ENCODE peak calls at places on chromosome 6, in eight cellular contexts. One of them, this sample, is unnamed.

GRCh38 chr6:6131492-6132109 is 124.9 kb upstream of the NRN1 start:
- DNase-seq in kidney glomerular epithelial cell: no peak
- DNase-seq in stimulated activated CD4-positive, alpha-beta T cell treated with anti-CD3 and anti-CD28 coated beads, Interleukin-2, amount 100 ng/mL, for 48 hours: no peak
- DNase-seq in adrenal gland: no peak
- DNase-seq in stimulated activated CD8-positive, alpha-beta memory T cell treated with anti-CD3 and anti-CD28 coated beads, Interleukin-15, amount 100 ng/mL, for 24 hours: no peak
- DNase-seq in bronchial epithelial cell: peak; percentile 2
- DNase-seq in activated naive CD8-positive, alpha-beta T cell treated with anti-CD3 and anti-CD28 coated beads, Interleukin-2, amount 10 ng/mL, durations not matched to agents 7 days and 5 days: no peak
- DNase-seq in fibroblast of the aortic adventitia: no peak
- DNase-seq in this sample: peak; percentile 52

GRCh38 chr6:39193201-39193791 is 36.0 kb downstream of the KCNK5 start:
- DNase-seq in adrenal gland: no peak
- DNase-seq in bronchial epithelial cell: no peak
- DNase-seq in activated naive CD8-positive, alpha-beta T cell treated with anti-CD3 and anti-CD28 coated beads, Interleukin-2, amount 10 ng/mL, durations not matched to agents 7 days and 5 days: no peak
- DNase-seq in stimulated activated CD4-positive, alpha-beta T cell treated with anti-CD3 and anti-CD28 coated beads, Interleukin-2, amount 100 ng/mL, for 48 hours: no peak
- DNase-seq in kidney glomerular epithelial cell: no peak
- DNase-seq in fibroblast of the aortic adventitia: no peak
- DNase-seq in stimulated activated CD8-positive, alpha-beta memory T cell treated with anti-CD3 and anti-CD28 coated beads, Interleukin-15, amount 100 ng/mL, for 24 hours: no peak
- DNase-seq in this sample: no peak

GRCh38 chr6:155103816-155104366 is 108.8 kb downstream of the TIAM2 start:
- DNase-seq in kidney glomerular epithelial cell: peak; percentile 9
- DNase-seq in fibroblast of the aortic adventitia: peak; percentile 46
- DNase-seq in stimulated activated CD4-positive, alpha-beta T cell treated with anti-CD3 and anti-CD28 coated beads, Interleukin-2, amount 100 ng/mL, for 48 hours: no peak
- DNase-seq in activated naive CD8-positive, alpha-beta T cell treated with anti-CD3 and anti-CD28 coated beads, Interleukin-2, amount 10 ng/mL, durations not matched to agents 7 days and 5 days: no peak
- DNase-seq in adrenal gland: no peak
- DNase-seq in bronchial epithelial cell: no peak
- DNase-seq in stimulated activated CD8-positive, alpha-beta memory T cell treated with anti-CD3 and anti-CD28 coated beads, Interleukin-15, amount 100 ng/mL, for 24 hours: no peak
- DNase-seq in this sample: no peak

GRCh38 chr6:105775095-105775494 is 311.0 kb upstream of the PRDM1 start:
- DNase-seq in stimulated activated CD8-positive, alpha-beta memory T cell treated with anti-CD3 and anti-CD28 coated beads, Interleukin-15, amount 100 ng/mL, for 24 hours: no peak
- DNase-seq in activated naive CD8-positive, alpha-beta T cell treated with anti-CD3 and anti-CD28 coated beads, Interleukin-2, amount 10 ng/mL, durations not matched to agents 7 days and 5 days: no peak
- DNase-seq in adrenal gland: no peak
- DNase-seq in bronchial epithelial cell: no peak
- DNase-seq in fibroblast of the aortic adventitia: no peak
- DNase-seq in stimulated activated CD4-positive, alpha-beta T cell treated with anti-CD3 and anti-CD28 coated beads, Interleukin-2, amount 100 ng/mL, for 48 hours: no peak
- DNase-seq in kidney glomerular epithelial cell: no peak
- DNase-seq in this sample: no peak

GRCh38 chr6:11263185-11263817 is 30.8 kb upstream of the NEDD9 start:
- DNase-seq in fibroblast of the aortic adventitia: peak; percentile 82
- DNase-seq in bronchial epithelial cell: peak; percentile 65
- DNase-seq in adrenal gland: peak; percentile 72
- DNase-seq in stimulated activated CD4-positive, alpha-beta T cell treated with anti-CD3 and anti-CD28 coated beads, Interleukin-2, amount 100 ng/mL, for 48 hours: no peak
- DNase-seq in stimulated activated CD8-positive, alpha-beta memory T cell treated with anti-CD3 and anti-CD28 coated beads, Interleukin-15, amount 100 ng/mL, for 24 hours: no peak
- DNase-seq in kidney glomerular epithelial cell: peak; percentile 73
- DNase-seq in activated naive CD8-positive, alpha-beta T cell treated with anti-CD3 and anti-CD28 coated beads, Interleukin-2, amount 10 ng/mL, durations not matched to agents 7 days and 5 days: no peak
- DNase-seq in this sample: peak; percentile 58

GRCh38 chr6:111800468-111800760 is 72.8 kb downstream of the FYN start:
- DNase-seq in kidney glomerular epithelial cell: no peak
- DNase-seq in stimulated activated CD8-positive, alpha-beta memory T cell treated with anti-CD3 and anti-CD28 coated beads, Interleukin-15, amount 100 ng/mL, for 24 hours: no peak
- DNase-seq in stimulated activated CD4-positive, alpha-beta T cell treated with anti-CD3 and anti-CD28 coated beads, Interleukin-2, amount 100 ng/mL, for 48 hours: no peak
- DNase-seq in bronchial epithelial cell: no peak
- DNase-seq in adrenal gland: no peak
- DNase-seq in activated naive CD8-positive, alpha-beta T cell treated with anti-CD3 and anti-CD28 coated beads, Interleukin-2, amount 10 ng/mL, durations not matched to agents 7 days and 5 days: no peak
- DNase-seq in fibroblast of the aortic adventitia: no peak
- DNase-seq in this sample: no peak

GRCh38 chr6:89610149-89610642 is 28.4 kb downstream of the LYRM2 start:
- DNase-seq in activated naive CD8-positive, alpha-beta T cell treated with anti-CD3 and anti-CD28 coated beads, Interleukin-2, amount 10 ng/mL, durations not matched to agents 7 days and 5 days: peak; percentile 78
- DNase-seq in fibroblast of the aortic adventitia: peak; percentile 44
- DNase-seq in stimulated activated CD4-positive, alpha-beta T cell treated with anti-CD3 and anti-CD28 coated beads, Interleukin-2, amount 100 ng/mL, for 48 hours: peak; percentile 74
- DNase-seq in adrenal gland: peak; percentile 77
- DNase-seq in kidney glomerular epithelial cell: no peak
- DNase-seq in bronchial epithelial cell: peak; percentile 41
- DNase-seq in stimulated activated CD8-positive, alpha-beta memory T cell treated with anti-CD3 and anti-CD28 coated beads, Interleukin-15, amount 100 ng/mL, for 24 hours: peak; percentile 63
- DNase-seq in this sample: peak; percentile 63

GRCh38 chr6:27275025-27275956 is 27.8 kb downstream of the PRSS16 start:
- DNase-seq in stimulated activated CD4-positive, alpha-beta T cell treated with anti-CD3 and anti-CD28 coated beads, Interleukin-2, amount 100 ng/mL, for 48 hours: no peak
- DNase-seq in bronchial epithelial cell: no peak
- DNase-seq in activated naive CD8-positive, alpha-beta T cell treated with anti-CD3 and anti-CD28 coated beads, Interleukin-2, amount 10 ng/mL, durations not matched to agents 7 days and 5 days: no peak
- DNase-seq in kidney glomerular epithelial cell: no peak
- DNase-seq in adrenal gland: no peak
- DNase-seq in stimulated activated CD8-positive, alpha-beta memory T cell treated with anti-CD3 and anti-CD28 coated beads, Interleukin-15, amount 100 ng/mL, for 24 hours: no peak
- DNase-seq in fibroblast of the aortic adventitia: no peak
- DNase-seq in this sample: no peak

GRCh38 chr6:3949531-3949930 is 100.4 kb downstream of the FAM50B start:
- DNase-seq in activated naive CD8-positive, alpha-beta T cell treated with anti-CD3 and anti-CD28 coated beads, Interleukin-2, amount 10 ng/mL, durations not matched to agents 7 days and 5 days: no peak
- DNase-seq in adrenal gland: no peak
- DNase-seq in stimulated activated CD8-positive, alpha-beta memory T cell treated with anti-CD3 and anti-CD28 coated beads, Interleukin-15, amount 100 ng/mL, for 24 hours: no peak
- DNase-seq in fibroblast of the aortic adventitia: no peak
- DNase-seq in kidney glomerular epithelial cell: no peak
- DNase-seq in stimulated activated CD4-positive, alpha-beta T cell treated with anti-CD3 and anti-CD28 coated beads, Interleukin-2, amount 100 ng/mL, for 48 hours: no peak
- DNase-seq in bronchial epithelial cell: no peak
- DNase-seq in this sample: no peak

GRCh38 chr6:31967926-31968320 is 4.0 kb downstream of the DXO start:
- DNase-seq in stimulated activated CD8-positive, alpha-beta memory T cell treated with anti-CD3 and anti-CD28 coated beads, Interleukin-15, amount 100 ng/mL, for 24 hours: no peak
- DNase-seq in stimulated activated CD4-positive, alpha-beta T cell treated with anti-CD3 and anti-CD28 coated beads, Interleukin-2, amount 100 ng/mL, for 48 hours: no peak
- DNase-seq in adrenal gland: no peak
- DNase-seq in bronchial epithelial cell: no peak
- DNase-seq in activated naive CD8-positive, alpha-beta T cell treated with anti-CD3 and anti-CD28 coated beads, Interleukin-2, amount 10 ng/mL, durations not matched to agents 7 days and 5 days: no peak
- DNase-seq in fibroblast of the aortic adventitia: no peak
- DNase-seq in kidney glomerular epithelial cell: no peak
- DNase-seq in this sample: no peak

GRCh38 chr6:17700421-17701416 is 6.0 kb downstream of the NUP153 start:
- DNase-seq in kidney glomerular epithelial cell: no peak
- DNase-seq in stimulated activated CD8-positive, alpha-beta memory T cell treated with anti-CD3 and anti-CD28 coated beads, Interleukin-15, amount 100 ng/mL, for 24 hours: no peak
- DNase-seq in adrenal gland: no peak
- DNase-seq in stimulated activated CD4-positive, alpha-beta T cell treated with anti-CD3 and anti-CD28 coated beads, Interleukin-2, amount 100 ng/mL, for 48 hours: no peak
- DNase-seq in bronchial epithelial cell: no peak
- DNase-seq in activated naive CD8-positive, alpha-beta T cell treated with anti-CD3 and anti-CD28 coated beads, Interleukin-2, amount 10 ng/mL, durations not matched to agents 7 days and 5 days: no peak
- DNase-seq in fibroblast of the aortic adventitia: no peak
- DNase-seq in this sample: no peak

GRCh38 chr6:159416891-159417540 is 247.8 kb downstream of the FNDC1 start:
- DNase-seq in activated naive CD8-positive, alpha-beta T cell treated with anti-CD3 and anti-CD28 coated beads, Interleukin-2, amount 10 ng/mL, durations not matched to agents 7 days and 5 days: no peak
- DNase-seq in kidney glomerular epithelial cell: no peak
- DNase-seq in stimulated activated CD4-positive, alpha-beta T cell treated with anti-CD3 and anti-CD28 coated beads, Interleukin-2, amount 100 ng/mL, for 48 hours: no peak
- DNase-seq in adrenal gland: no peak
- DNase-seq in fibroblast of the aortic adventitia: no peak
- DNase-seq in bronchial epithelial cell: no peak
- DNase-seq in stimulated activated CD8-positive, alpha-beta memory T cell treated with anti-CD3 and anti-CD28 coated beads, Interleukin-15, amount 100 ng/mL, for 24 hours: no peak
- DNase-seq in this sample: no peak

GRCh38 chr6:129345890-129346289 is 364.1 kb downstream of the ARHGAP18 start:
- DNase-seq in fibroblast of the aortic adventitia: peak; percentile 89
- DNase-seq in stimulated activated CD4-positive, alpha-beta T cell treated with anti-CD3 and anti-CD28 coated beads, Interleukin-2, amount 100 ng/mL, for 48 hours: no peak
- DNase-seq in activated naive CD8-positive, alpha-beta T cell treated with anti-CD3 and anti-CD28 coated beads, Interleukin-2, amount 10 ng/mL, durations not matched to agents 7 days and 5 days: no peak
- DNase-seq in adrenal gland: no peak
- DNase-seq in bronchial epithelial cell: peak; percentile 90
- DNase-seq in kidney glomerular epithelial cell: peak; percentile 56
- DNase-seq in stimulated activated CD8-positive, alpha-beta memory T cell treated with anti-CD3 and anti-CD28 coated beads, Interleukin-15, amount 100 ng/mL, for 24 hours: no peak
- DNase-seq in this sample: no peak

GRCh38 chr6:115908906-115909559 is 151.7 kb downstream of the FRK start:
- DNase-seq in kidney glomerular epithelial cell: no peak
- DNase-seq in bronchial epithelial cell: no peak
- DNase-seq in fibroblast of the aortic adventitia: no peak
- DNase-seq in activated naive CD8-positive, alpha-beta T cell treated with anti-CD3 and anti-CD28 coated beads, Interleukin-2, amount 10 ng/mL, durations not matched to agents 7 days and 5 days: no peak
- DNase-seq in stimulated activated CD8-positive, alpha-beta memory T cell treated with anti-CD3 and anti-CD28 coated beads, Interleukin-15, amount 100 ng/mL, for 24 hours: no peak
- DNase-seq in stimulated activated CD4-positive, alpha-beta T cell treated with anti-CD3 and anti-CD28 coated beads, Interleukin-2, amount 100 ng/mL, for 48 hours: no peak
- DNase-seq in adrenal gland: no peak
- DNase-seq in this sample: no peak

GRCh38 chr6:112153926-112154621 is 66.7 kb downstream of the FAM229B start:
- DNase-seq in adrenal gland: no peak
- DNase-seq in stimulated activated CD4-positive, alpha-beta T cell treated with anti-CD3 and anti-CD28 coated beads, Interleukin-2, amount 100 ng/mL, for 48 hours: no peak
- DNase-seq in kidney glomerular epithelial cell: peak; percentile 32
- DNase-seq in bronchial epithelial cell: peak; percentile 85
- DNase-seq in activated naive CD8-positive, alpha-beta T cell treated with anti-CD3 and anti-CD28 coated beads, Interleukin-2, amount 10 ng/mL, durations not matched to agents 7 days and 5 days: no peak
- DNase-seq in stimulated activated CD8-positive, alpha-beta memory T cell treated with anti-CD3 and anti-CD28 coated beads, Interleukin-15, amount 100 ng/mL, for 24 hours: no peak
- DNase-seq in fibroblast of the aortic adventitia: peak; percentile 61
- DNase-seq in this sample: no peak

GRCh38 chr6:117191009-117191408 is 74.3 kb upstream of the VGLL2 start:
- DNase-seq in stimulated activated CD4-positive, alpha-beta T cell treated with anti-CD3 and anti-CD28 coated beads, Interleukin-2, amount 100 ng/mL, for 48 hours: no peak
- DNase-seq in activated naive CD8-positive, alpha-beta T cell treated with anti-CD3 and anti-CD28 coated beads, Interleukin-2, amount 10 ng/mL, durations not matched to agents 7 days and 5 days: no peak
- DNase-seq in kidney glomerular epithelial cell: no peak
- DNase-seq in fibroblast of the aortic adventitia: no peak
- DNase-seq in stimulated activated CD8-positive, alpha-beta memory T cell treated with anti-CD3 and anti-CD28 coated beads, Interleukin-15, amount 100 ng/mL, for 24 hours: no peak
- DNase-seq in adrenal gland: no peak
- DNase-seq in bronchial epithelial cell: no peak
- DNase-seq in this sample: no peak

GRCh38 chr6:49457771-49458170 is 5.3 kb downstream of the MMUT start:
- DNase-seq in kidney glomerular epithelial cell: no peak
- DNase-seq in adrenal gland: no peak
- DNase-seq in activated naive CD8-positive, alpha-beta T cell treated with anti-CD3 and anti-CD28 coated beads, Interleukin-2, amount 10 ng/mL, durations not matched to agents 7 days and 5 days: no peak
- DNase-seq in stimulated activated CD8-positive, alpha-beta memory T cell treated with anti-CD3 and anti-CD28 coated beads, Interleukin-15, amount 100 ng/mL, for 24 hours: no peak
- DNase-seq in bronchial epithelial cell: no peak
- DNase-seq in fibroblast of the aortic adventitia: no peak
- DNase-seq in stimulated activated CD4-positive, alpha-beta T cell treated with anti-CD3 and anti-CD28 coated beads, Interleukin-2, amount 100 ng/mL, for 48 hours: no peak
- DNase-seq in this sample: no peak

GRCh38 chr6:11462742-11463414 is 74.7 kb upstream of the TMEM170B start:
- DNase-seq in kidney glomerular epithelial cell: no peak
- DNase-seq in stimulated activated CD4-positive, alpha-beta T cell treated with anti-CD3 and anti-CD28 coated beads, Interleukin-2, amount 100 ng/mL, for 48 hours: no peak
- DNase-seq in adrenal gland: no peak
- DNase-seq in bronchial epithelial cell: peak; percentile 90
- DNase-seq in fibroblast of the aortic adventitia: no peak
- DNase-seq in stimulated activated CD8-positive, alpha-beta memory T cell treated with anti-CD3 and anti-CD28 coated beads, Interleukin-15, amount 100 ng/mL, for 24 hours: no peak
- DNase-seq in activated naive CD8-positive, alpha-beta T cell treated with anti-CD3 and anti-CD28 coated beads, Interleukin-2, amount 10 ng/mL, durations not matched to agents 7 days and 5 days: no peak
- DNase-seq in this sample: no peak

This sample was measured in HT-29.